ENCODE peak calls at places on chromosomes 5 and 9, in five cellular contexts. G is A549, H is testis, N is GM12891, W is prostate gland. T is an unnamed sample.
A peak's percentile ranks its signal among the peaks of the same experiment; 100 is the strongest.

GRCh38 chr5:155303134-155303533 is 289.6 kb downstream of the KIF4B start:
- DNase-seq in H (no peak), W (no peak), N (no peak), G (no peak), T (no peak)

GRCh38 chr5:177086918-177087706 is 397 bp downstream of the FGFR4 start:
- DNase-seq in G (peak; percentile 92), H (no peak), N (peak; percentile 85), W (no peak), T (no peak)

GRCh38 chr5:115584501-115584900 is 17.8 kb downstream of the TICAM2 start:
- DNase-seq in H (no peak), G (no peak), N (no peak), W (no peak), T (no peak)

GRCh38 chr5:14265574-14265973 is 122.4 kb downstream of the TRIO start:
- DNase-seq in N (no peak), H (no peak), W (no peak), G (peak; percentile 70), T (peak; percentile 34)

GRCh38 chr9:68678430-68678829 is 26.6 kb upstream of the PIP5K1B start:
- DNase-seq in N (no peak), G (no peak), H (peak; percentile 42), W (no peak), T (no peak)

GRCh38 chr5:131541766-131542165 is 93.3 kb downstream of the RAPGEF6 start:
- DNase-seq in W (no peak), G (no peak), N (no peak), H (no peak), T (no peak)

GRCh38 chr9:5582835-5583195 is 46.1 kb upstream of the RIC1 start:
- DNase-seq in H (peak; percentile 46), W (no peak), G (no peak), N (no peak), T (peak; percentile 16)

GRCh38 chr9:124079176-124079925 is 67.8 kb downstream of the LHX2 start:
- DNase-seq in H (no peak), G (no peak), W (no peak), N (no peak), T (peak; percentile 80)

GRCh38 chr5:139381837-139382361 is 1.2 kb downstream of the SLC23A1 start:
- DNase-seq in G (no peak), W (no peak), H (no peak), N (no peak), T (no peak)

GRCh38 chr5:168579987-168580508 is 880 bp upstream of the PANK3 start:
- DNase-seq in G (no peak), W (no peak), N (no peak), H (no peak), T (no peak)

GRCh38 chr5:31626156-31626555 is 12.8 kb upstream of the PDZD2 start:
- DNase-seq in H (no peak), N (no peak), W (peak; percentile 67), G (no peak), T (no peak)

GRCh38 chr5:107820339-107820880 is 149.7 kb upstream of the EFNA5 start:
- DNase-seq in N (no peak), G (no peak), H (no peak), W (no peak), T (peak; percentile 13)

GRCh38 chr5:44388504-44389409 is 463 bp downstream of the FGF10 start:
- DNase-seq in W (no peak), N (no peak), G (no peak), H (peak; percentile 33), T (no peak)

GRCh38 chr5:141518616-141519015 is 29.7 kb downstream of the PCDHGC5 start:
- DNase-seq in N (no peak), W (no peak), H (no peak), G (no peak), T (no peak)

GRCh38 chr5:90383903-90384302 is 25.7 kb downstream of the CETN3 start:
- DNase-seq in H (no peak), W (no peak), N (no peak), G (no peak), T (no peak)

GRCh38 chr5:179805070-179805528 is 1.6 kb downstream of the MGAT4B start:
- DNase-seq in N (no peak), G (no peak), H (no peak), W (no peak), T (no peak)

GRCh38 chr5:139402561-139403158 is 1.2 kb downstream of the SPATA24 start:
- DNase-seq in H (no peak), N (no peak), W (no peak), G (peak; percentile 72), T (no peak)

GRCh38 chr9:113879906-113880305 is 3.8 kb downstream of the ZNF618 start:
- DNase-seq in H (no peak), W (no peak), N (no peak), G (no peak), T (no peak)

GRCh38 chr5:17359451-17359965 is 138.5 kb upstream of the TAF11L2 start:
- DNase-seq in G (no peak), H (no peak), W (peak; percentile 9), N (no peak), T (no peak)

GRCh38 chr5:78720234-78720985 is 71.8 kb upstream of the LHFPL2 start:
- DNase-seq in G (no peak), H (no peak), W (no peak), N (no peak), T (no peak)

GRCh38 chr9:112218908-112219307 is 43.8 kb upstream of the SUSD1 start:
- DNase-seq in N (peak; percentile 16), H (no peak), G (no peak), W (no peak), T (no peak)

GRCh38 chr9:134991808-134992754 is 74.4 kb upstream of the FCN1 start:
- DNase-seq in W (no peak), N (no peak), H (no peak), G (no peak), T (no peak)

GRCh38 chr5:10761842-10762165 is 770 bp upstream of the DAP start:
- DNase-seq in W (no peak), H (peak; percentile 43), G (no peak), N (no peak), T (no peak)

GRCh38 chr5:10762178-10762775 is 1.2 kb upstream of the DAP start:
- DNase-seq in N (no peak), H (peak; percentile 38), W (peak; percentile 72), G (no peak), T (no peak)

GRCh38 chr5:10762776-10763500 is 1.9 kb upstream of the DAP start:
- DNase-seq in H (no peak), N (no peak), W (peak; percentile 40), G (no peak), T (no peak)

GRCh38 chr5:10760033-10760975 is 730 bp downstream of the DAP start:
- DNase-seq in H (peak; percentile 72), N (peak; percentile 32), G (peak; percentile 48), W (peak; percentile 64), T (peak; percentile 59)

DNA sequence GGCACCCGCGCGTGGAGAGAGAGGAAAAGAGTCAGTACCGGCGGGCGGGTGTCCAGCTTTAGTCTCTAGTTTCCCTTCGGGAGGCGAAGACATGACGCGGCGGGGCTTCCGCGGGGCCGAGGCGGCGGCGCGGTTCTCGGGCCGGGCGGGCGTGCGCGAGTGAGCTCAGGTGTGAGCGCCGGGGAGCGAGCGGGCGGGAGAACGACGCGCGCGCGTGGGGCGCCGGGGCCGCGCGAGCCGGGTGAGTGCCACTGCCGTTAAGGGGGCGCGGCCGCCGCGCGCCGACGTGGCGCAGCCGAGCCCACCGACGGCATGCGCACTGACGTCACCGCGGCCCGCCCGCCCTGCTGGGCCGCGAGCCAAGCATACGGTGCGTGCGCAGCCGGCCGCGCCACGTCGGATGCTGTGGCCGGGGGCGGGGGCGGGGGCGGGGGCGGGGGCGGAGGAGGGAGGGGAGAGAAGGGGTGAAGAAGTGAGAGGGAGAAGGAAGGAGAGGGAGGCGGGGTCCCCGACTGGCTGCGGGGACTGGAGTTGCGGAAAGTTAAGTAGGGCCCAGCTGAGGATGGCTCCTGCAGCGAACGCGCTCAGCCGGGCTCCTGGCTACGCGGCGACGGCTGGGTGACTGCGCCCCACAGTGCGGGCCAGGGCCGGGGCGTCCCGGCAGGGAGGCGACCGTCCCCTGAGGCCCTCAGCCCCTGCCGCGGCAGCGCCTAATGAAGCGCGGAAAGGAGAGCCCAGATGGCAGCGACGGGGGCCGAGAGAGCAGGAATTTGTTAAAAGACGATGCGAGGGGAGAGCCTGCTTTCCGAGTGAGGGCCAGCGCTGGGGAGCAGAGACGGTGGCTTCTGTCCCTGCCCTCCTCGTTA is at the start of gene DAP:
- DNase-seq in W (peak; percentile 74), N (peak; percentile 87), G (peak; percentile 62), H (peak; percentile 89), T (peak; percentile 94)
- TF ChIP-seq POLR2A in W (peak; percentile 37), N (peak; percentile 43), G (peak; percentile 53), H (no peak), T (peak; percentile 72)

GRCh38 chr5:170861855-170862766 is at the start of gene RANBP17:
- DNase-seq in W (peak; percentile 6), G (peak; percentile 71), H (peak; percentile 55), N (peak; percentile 11), T (no peak)
- TF ChIP-seq POLR2A in W (no peak), G (peak; percentile 67), H (no peak), N (no peak), T (no peak)

GRCh38 chr5:9186069-9186468 is 359.8 kb downstream of the SEMA5A start:
- DNase-seq in H (no peak), N (no peak), G (no peak), W (no peak), T (no peak)
- TF ChIP-seq POLR2A in H (no peak), N (no peak), G (no peak), W (no peak), T (no peak)

GRCh38 chr9:120579750-120580590 is at the start of gene CDK5RAP2:
- DNase-seq in N (peak; percentile 81), G (peak; percentile 91), W (peak; percentile 95), H (peak; percentile 97), T (peak; percentile 97)

GRCh38 chr9:120578614-120579013 is 1.4 kb downstream of the CDK5RAP2 start:
- DNase-seq in G (no peak), N (no peak), W (no peak), H (no peak), T (no peak)

GRCh38 chr9:120580591-120580896 is 577 bp upstream of the CDK5RAP2 start:
- DNase-seq in H (no peak), G (no peak), W (no peak), N (no peak), T (no peak)

GRCh38 chr9:120583958-120584369 is 4.0 kb upstream of the CDK5RAP2 start:
- DNase-seq in H (peak; percentile 45), W (no peak), N (no peak), G (peak; percentile 48), T (peak; percentile 91)

GRCh38 chr9:120579139-120579749 is 723 bp downstream of the CDK5RAP2 start:
- DNase-seq in H (no peak), W (no peak), G (peak; percentile 51), N (no peak), T (peak; percentile 67)
- TF ChIP-seq POLR2A in H (no peak), W (no peak), G (no peak), N (no peak), T (no peak)

GRCh38 chr9:125495137-125496119 is 211.6 kb downstream of the MAPKAP1 start:
- DNase-seq in N (no peak), W (no peak), G (peak; percentile 18), H (no peak), T (peak; percentile 66)
- TF ChIP-seq POLR2A in N (no peak), W (no peak), G (no peak), H (no peak), T (no peak)

T was measured in H54.